ENCODE peak calls at places on chromosomes 5 and 9, in six cellular contexts. S is A549, L is WTC11, T is HepG2, I is H1, A is K562. O is an unnamed sample.
A peak's percentile ranks its signal among the peaks of the same experiment; 100 is the strongest.

GRCh38 chr5:158119852-158120708 is 261.1 kb upstream of the CLINT1 start:
- DNase-seq in L (no peak), S (no peak), I (no peak), T (no peak), A (no peak), O (peak; percentile 83)

GRCh38 chr9:137270929-137271695 is 6.4 kb upstream of the TOR4A start:
- DNase-seq in T (no peak), S (no peak), I (no peak), L (no peak), A (no peak), O (no peak)

GRCh38 chr9:114619205-114619758 is 8.2 kb downstream of the TMEM268 start:
- DNase-seq in T (no peak), S (no peak), A (no peak), I (no peak), L (no peak), O (peak; percentile 52)

GRCh38 chr5:127184841-127185240 is 105.8 kb upstream of the MEGF10 start:
- DNase-seq in T (no peak), S (no peak), L (no peak), A (no peak), I (no peak), O (no peak)

GRCh38 chr9:112176410-112177010 is 1.4 kb upstream of the SUSD1 start:
- DNase-seq in T (peak; percentile 42), I (no peak), S (no peak), L (no peak), A (no peak), O (no peak)

GRCh38 chr5:85132269-85132668 is 747.6 kb upstream of the EDIL3 start:
- DNase-seq in L (no peak), S (no peak), A (no peak), I (no peak), T (no peak), O (no peak)

GRCh38 chr9:21228122-21228521 is at the start of gene IFNA17:
- DNase-seq in A (no peak), S (no peak), I (no peak), T (no peak), L (no peak), O (no peak)

GRCh38 chr5:150469718-150470470 is 20.4 kb upstream of the RPS14 start:
- DNase-seq in I (no peak), A (no peak), S (peak; percentile 46), L (no peak), T (no peak), O (peak; percentile 47)

GRCh38 chr5:92838253-92838652 is 742.8 kb downstream of the NR2F1-AS1 start:
- DNase-seq in S (peak; percentile 15), A (no peak), I (no peak), L (no peak), T (peak; percentile 37), O (no peak)

GRCh38 chr9:35909274-35909673 is at the start of gene SPAAR:
- DNase-seq in A (no peak), T (no peak), I (no peak), S (no peak), L (no peak), O (peak; percentile 55)

GRCh38 chr5:67244345-67244793 is 47.8 kb upstream of the CD180 start:
- DNase-seq in A (no peak), I (no peak), S (no peak), T (peak; percentile 28), L (no peak), O (peak; percentile 91)

GRCh38 chr9:119020730-119021333 is 348.4 kb downstream of the BRINP1 start:
- DNase-seq in T (no peak), A (no peak), L (no peak), I (no peak), S (no peak), O (no peak)

GRCh38 chr5:131991593-131992324 is 19.7 kb downstream of the ACSL6 start:
- DNase-seq in L (no peak), T (no peak), S (no peak), A (no peak), I (no peak), O (no peak)

GRCh38 chr9:136624184-136624951 is 38.3 kb upstream of the EGFL7 start:
- DNase-seq in I (peak; percentile 44), A (no peak), S (no peak), T (no peak), L (no peak), O (no peak)

GRCh38 chr5:135069895-135070657 is 36.0 kb upstream of the PITX1 start:
- DNase-seq in L (no peak), A (no peak), T (no peak), S (no peak), I (no peak), O (no peak)

GRCh38 chr5:53019320-53019719 is 30.2 kb downstream of the ITGA2 start:
- DNase-seq in T (peak; percentile 86), A (peak; percentile 12), L (no peak), S (peak; percentile 56), I (no peak), O (peak; percentile 69)

GRCh38 chr9:9913276-9913832 is 699.4 kb downstream of the PTPRD start:
- DNase-seq in S (no peak), T (peak; percentile 2), L (no peak), A (no peak), I (no peak), O (no peak)

GRCh38 chr5:137627293-137627692 is 108.6 kb downstream of the KLHL3 start:
- DNase-seq in L (no peak), I (no peak), S (no peak), T (no peak), A (no peak), O (no peak)

GRCh38 chr5:171162165-171162564 is 146.9 kb upstream of the TLX3 start:
- DNase-seq in I (peak; percentile 47), S (no peak), L (no peak), T (no peak), A (no peak), O (no peak)

GRCh38 chr5:163612358-163613149 is 107.1 kb downstream of the MAT2B start:
- DNase-seq in T (no peak), L (no peak), A (no peak), S (no peak), I (no peak), O (no peak)

GRCh38 chr5:158140120-158140778 is 281.3 kb upstream of the CLINT1 start:
- DNase-seq in L (no peak), T (no peak), A (no peak), S (no peak), I (no peak), O (no peak)

GRCh38 chr5:132057498-132058255 is 2.8 kb upstream of the IL3 start:
- DNase-seq in T (no peak), S (no peak), A (no peak), I (peak; percentile 30), L (no peak), O (no peak)

GRCh38 chr5:33936004-33936380 is 194 bp upstream of the RXFP3 start:
- DNase-seq in S (peak; percentile 12), A (peak; percentile 34), I (peak; percentile 94), T (no peak), L (peak; percentile 87), O (peak; percentile 46)

GRCh38 chr9:125091121-125091520 is 52.2 kb downstream of the SCAI start:
- DNase-seq in S (no peak), I (no peak), L (no peak), A (no peak), T (no peak), O (no peak)

GRCh38 chr9:93667627-93668026 is 91.2 kb downstream of the PHF2 start:
- DNase-seq in S (no peak), T (no peak), I (no peak), L (peak; percentile 4), A (no peak), O (no peak)

GRCh38 chr5:83577036-83577636 is 105.6 kb downstream of the VCAN start:
- DNase-seq in I (no peak), L (no peak), T (peak; percentile 91), S (peak; percentile 27), A (no peak), O (peak; percentile 95)

DNA sequence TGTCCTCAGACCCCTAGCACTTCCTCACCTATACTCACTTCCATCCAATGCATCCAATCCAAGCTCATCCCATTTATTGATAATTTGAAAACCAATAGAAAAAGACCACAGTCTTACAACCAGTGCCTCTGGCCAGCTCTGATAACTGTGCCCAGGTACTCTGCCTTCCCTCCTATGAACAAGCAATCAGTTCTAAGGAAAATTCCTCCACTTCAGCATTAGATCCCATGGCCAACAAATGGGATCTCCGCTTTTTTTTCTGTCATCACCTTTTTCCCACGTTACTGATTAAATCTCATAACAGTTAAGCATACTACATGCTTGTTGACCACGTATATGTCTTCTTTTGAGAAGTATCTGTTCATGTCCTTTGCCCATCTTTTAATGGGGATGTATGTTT is 41.7 kb upstream of the GLIS3 start:
- DNase-seq in S (no peak), I (no peak), T (no peak), A (no peak), L (no peak), O (no peak)
- TF ChIP-seq JUN in S (no peak), I (no peak), T (no peak), A (no peak), L (no peak), O (no peak)

GRCh38 chr5:35694481-35694880 is 76.8 kb downstream of the SPEF2 start:
- DNase-seq in I (no peak), S (no peak), T (no peak), L (no peak), A (no peak), O (no peak)
- TF ChIP-seq JUN in I (no peak), S (no peak), T (no peak), L (no peak), A (no peak), O (no peak)

DNA sequence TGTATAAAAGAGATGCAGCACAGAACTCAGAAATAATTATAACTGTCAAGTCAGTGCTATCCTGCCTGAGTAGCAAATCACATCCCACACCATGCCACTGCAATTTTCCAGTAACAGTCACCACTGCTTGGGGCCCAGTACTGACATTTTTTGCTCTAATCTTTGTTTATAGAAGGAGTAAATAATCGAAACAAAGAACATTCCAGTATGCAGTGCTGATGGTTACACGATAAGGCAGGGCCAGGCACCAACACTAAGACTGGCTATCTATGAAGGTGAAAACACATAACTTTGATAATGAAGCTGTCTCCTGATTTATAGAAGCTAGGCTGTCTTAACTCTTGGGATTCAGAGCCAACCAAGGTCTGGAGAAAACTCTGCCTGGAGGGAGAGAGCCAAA is 365.3 kb downstream of the BNC2 start:
- DNase-seq in L (no peak), I (no peak), A (no peak), S (no peak), T (no peak), O (peak; percentile 86)
- TF ChIP-seq JUN in L (no peak), I (no peak), A (no peak), S (no peak), T (no peak), O (no peak)

GRCh38 chr9:108209132-108209700 is 646.6 kb downstream of the ACTL7B start:
- DNase-seq in L (no peak), T (no peak), S (no peak), I (no peak), A (no peak), O (no peak)
- TF ChIP-seq JUN in L (no peak), T (no peak), S (no peak), I (no peak), A (no peak), O (no peak)

DNA sequence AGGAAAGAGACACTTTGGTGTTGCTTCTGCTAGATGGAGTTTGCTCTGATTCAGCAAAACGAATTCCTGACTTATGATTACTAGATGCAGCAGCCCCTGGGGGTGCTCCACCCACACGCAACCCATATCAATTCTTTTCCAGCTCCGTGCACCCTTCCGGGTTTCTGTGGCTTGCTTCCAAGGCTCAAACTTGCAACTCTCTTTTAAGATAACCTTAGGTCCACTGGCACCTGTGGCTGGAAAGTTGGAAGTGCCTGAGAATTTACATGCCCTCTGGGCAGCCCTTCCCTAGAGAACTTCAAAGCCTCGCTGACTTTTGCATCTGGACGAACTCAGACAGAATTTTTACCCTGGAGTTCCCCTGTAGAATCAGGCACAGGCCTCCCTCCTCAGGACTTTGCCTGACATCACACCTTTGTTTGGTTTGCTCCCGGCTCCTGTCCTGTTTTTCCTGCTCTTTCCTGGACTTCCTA is 224.9 kb downstream of the SNX18 start:
- DNase-seq in L (no peak), A (peak; percentile 68), I (no peak), S (peak; percentile 19), T (no peak), O (peak; percentile 55)
- TF ChIP-seq JUN in L (no peak), A (no peak), I (no peak), S (no peak), T (no peak), O (no peak)